ENCODE peak calls at places on chromosome 11, in seven cellular contexts. I, G, Y, S, T, H and X are unnamed samples.

GRCh38 chr11:112157274-112157766 is 6.6 kb downstream of the IL18 start:
- DNase-seq in I (no peak), G (peak), Y (peak), S (no peak), T (peak), H (peak), X (peak)

GRCh38 chr11:47887910-47888569 is 39.9 kb upstream of the NUP160 start:
- DNase-seq in I (no peak), G (no peak), Y (no peak), S (no peak), T (no peak), H (no peak), X (no peak)

GRCh38 chr11:44219830-44220778 is 89.8 kb downstream of the ALX4 start:
- DNase-seq in I (no peak), G (no peak), Y (no peak), S (no peak), T (peak), H (no peak), X (peak)

GRCh38 chr11:35066783-35067476 is 72.0 kb upstream of the CD44 start:
- DNase-seq in I (no peak), G (no peak), Y (no peak), S (peak), T (no peak), H (no peak), X (no peak)

GRCh38 chr11:112999518-112999917 is 38.3 kb downstream of the NCAM1 start:
- DNase-seq in I (no peak), G (no peak), Y (no peak), S (no peak), T (no peak), H (no peak), X (no peak)

GRCh38 chr11:118933486-118933885 is 7.8 kb upstream of the BCL9L start:
- DNase-seq in I (no peak), G (no peak), Y (no peak), S (no peak), T (no peak), H (no peak), X (peak)

GRCh38 chr11:8218840-8219239 is 44.8 kb downstream of the LMO1 start:
- DNase-seq in I (no peak), G (no peak), Y (no peak), S (no peak), T (no peak), H (no peak), X (no peak)

GRCh38 chr11:68581439-68581838 is 102.9 kb upstream of the GAL start:
- DNase-seq in I (no peak), G (no peak), Y (no peak), S (no peak), T (no peak), H (no peak), X (no peak)

GRCh38 chr11:132576706-132577105 is 955.6 kb downstream of the OPCML start:
- DNase-seq in I (no peak), G (peak), Y (peak), S (no peak), T (peak), H (peak), X (peak)

GRCh38 chr11:134243913-134244312 is 9.2 kb downstream of the THYN1 start:
- DNase-seq in I (no peak), G (no peak), Y (no peak), S (no peak), T (no peak), H (no peak), X (no peak)

GRCh38 chr11:132410383-132410782 is 1040.0 kb downstream of the NTM start:
- DNase-seq in I (no peak), G (no peak), Y (no peak), S (no peak), T (no peak), H (no peak), X (no peak)

GRCh38 chr11:14345668-14346067 is 13.3 kb downstream of the RRAS2 start:
- DNase-seq in I (no peak), G (peak), Y (no peak), S (no peak), T (no peak), H (no peak), X (no peak)

GRCh38 chr11:68352591-68352990 is 40.2 kb downstream of the LRP5 start:
- DNase-seq in I (no peak), G (no peak), Y (no peak), S (no peak), T (no peak), H (no peak), X (no peak)

GRCh38 chr11:117839234-117839882 is 14.8 kb upstream of the FXYD2 start:
- DNase-seq in I (no peak), G (no peak), Y (no peak), S (no peak), T (no peak), H (no peak), X (no peak)

GRCh38 chr11:120229451-120230424 is 10.2 kb upstream of the POU2F3 start:
- DNase-seq in I (peak), G (peak), Y (peak), S (peak), T (peak), H (peak), X (peak)

GRCh38 chr11:830295-831131 is 2.2 kb upstream of the CD151 start:
- DNase-seq in I (peak), G (peak), Y (peak), S (peak), T (no peak), H (peak), X (no peak)

DNA sequence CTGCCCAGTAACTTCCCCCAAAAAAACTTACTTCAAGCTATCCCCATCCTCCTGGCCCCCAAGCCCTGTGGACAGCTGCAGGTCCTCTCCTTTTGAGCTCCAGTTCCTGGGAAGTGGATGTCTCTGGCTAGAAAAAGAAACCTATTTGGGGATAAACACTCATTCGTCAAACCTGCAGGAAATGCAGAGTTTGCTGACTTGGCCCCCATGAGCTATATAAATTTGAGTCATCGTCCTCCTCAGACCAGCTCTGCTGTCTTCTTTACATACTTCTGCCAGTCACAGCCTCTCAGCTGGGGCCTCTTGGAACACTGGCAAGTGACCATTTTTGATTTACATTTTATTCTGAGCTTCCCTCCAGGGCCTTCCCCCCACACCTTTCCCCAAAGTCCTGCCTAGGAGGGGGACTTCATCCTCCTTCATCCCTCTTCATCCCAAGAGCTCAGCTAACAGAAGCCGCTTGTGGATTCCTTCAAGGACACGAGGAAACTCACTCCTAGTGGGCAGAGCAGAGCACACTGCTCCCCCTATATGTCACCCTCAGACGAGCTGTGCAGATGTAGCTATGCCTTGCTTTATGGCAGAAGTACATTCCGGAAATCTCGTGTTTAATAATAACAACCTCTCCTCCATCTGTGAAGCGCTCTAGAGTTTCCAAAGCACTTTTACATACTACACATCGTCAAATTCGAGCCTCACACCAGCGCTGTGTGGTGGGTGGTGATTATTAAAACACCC is 131.8 kb downstream of the FEZ1 start:
- DNase-seq in I (no peak), G (peak), Y (peak), S (peak), T (peak), H (peak), X (no peak)
- TF ChIP-seq CTCF in I (no peak), G (peak), Y (peak), S (peak), T (no peak), H (peak), X (no peak)

GRCh38 chr11:2374456-2375201 is 2.5 kb upstream of the CD81 start:
- DNase-seq in I (no peak), G (no peak), Y (no peak), S (no peak), T (no peak), H (no peak), X (no peak)

GRCh38 chr11:2377511-2378443 is 667 bp downstream of the CD81 start:
- DNase-seq in I (peak), G (peak), Y (peak), S (no peak), T (peak), H (peak), X (peak)

GRCh38 chr11:2375964-2376551 is 1.1 kb upstream of the CD81 start:
- DNase-seq in I (no peak), G (no peak), Y (no peak), S (no peak), T (no peak), H (no peak), X (no peak)

GRCh38 chr11:2376751-2377451 is at the start of gene CD81:
- DNase-seq in I (peak), G (peak), Y (peak), S (no peak), T (peak), H (no peak), X (peak)

DNA sequence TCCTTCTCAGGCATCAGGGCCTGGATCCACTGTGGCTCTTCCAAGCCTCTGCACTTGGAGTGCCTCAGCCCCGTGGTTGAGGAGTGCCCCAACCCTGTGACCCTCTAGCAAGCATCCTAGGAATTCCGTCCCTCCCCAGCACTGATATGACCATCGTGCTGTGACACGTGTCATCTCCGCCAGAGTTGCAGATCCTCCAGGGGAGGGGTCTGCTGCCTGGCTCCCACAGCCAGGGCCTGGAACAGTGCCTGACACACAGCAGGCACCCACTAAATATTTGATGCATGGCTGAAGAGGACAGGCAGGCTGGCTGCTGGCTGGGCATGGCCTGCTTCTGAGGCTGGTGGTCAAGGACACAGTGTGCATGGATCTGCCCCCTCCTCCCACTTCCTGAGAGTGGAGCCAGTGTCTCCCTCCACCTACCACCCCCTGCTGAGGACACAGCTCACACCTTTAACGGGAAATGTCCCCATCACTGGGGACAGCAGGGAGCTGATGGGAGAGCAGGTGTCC is 1.7 kb upstream of the CD81 start:
- DNase-seq in I (no peak), G (no peak), Y (no peak), S (no peak), T (no peak), H (no peak), X (no peak)
- TF ChIP-seq CTCF in I (no peak), G (no peak), Y (no peak), S (no peak), T (no peak), H (no peak), X (no peak)

GRCh38 chr11:62122076-62122475 is 1.7 kb upstream of the INCENP start:
- DNase-seq in I (peak), G (no peak), Y (peak), S (no peak), T (peak), H (no peak), X (no peak)
- TF ChIP-seq CTCF in I (peak), G (peak), Y (peak), S (peak), T (peak), H (peak), X (no peak)

DNA sequence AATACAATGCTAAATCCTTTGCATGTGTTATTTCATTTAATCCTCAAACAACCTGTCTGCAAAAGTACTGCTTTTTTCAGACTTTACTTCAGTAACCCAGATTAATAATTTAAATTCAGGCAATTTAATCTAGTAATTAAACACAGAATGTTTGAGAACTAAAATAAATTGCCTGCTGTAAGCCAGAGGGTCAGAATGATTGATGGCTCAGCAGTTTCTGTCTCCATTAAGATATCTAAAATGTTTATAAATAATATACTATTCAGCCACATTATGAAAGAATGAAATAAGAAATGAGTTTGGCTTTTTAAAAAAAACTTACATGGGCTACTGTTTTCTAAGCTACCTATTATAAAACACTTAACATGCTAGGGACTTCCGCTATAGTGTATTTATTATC is 846.0 kb downstream of the FAM181B start:
- DNase-seq in I (no peak), G (no peak), Y (no peak), S (no peak), T (no peak), H (no peak), X (no peak)
- TF ChIP-seq CTCF in I (no peak), G (no peak), Y (no peak), S (no peak), T (no peak), H (no peak), X (no peak)

GRCh38 chr11:46346886-46347636 is at the start of gene DGKZ:
- DNase-seq in I (peak), G (peak), Y (peak), S (peak), T (peak), H (peak), X (peak)

GRCh38 chr11:46347637-46348311 is 511 bp downstream of the DGKZ start:
- DNase-seq in I (no peak), G (no peak), Y (no peak), S (no peak), T (no peak), H (no peak), X (no peak)

GRCh38 chr11:46345881-46346484 is 1.3 kb upstream of the DGKZ start:
- DNase-seq in I (no peak), G (no peak), Y (no peak), S (no peak), T (no peak), H (no peak), X (no peak)

GRCh38 chr11:46343520-46343919 is 3.7 kb upstream of the DGKZ start:
- DNase-seq in I (no peak), G (no peak), Y (no peak), S (no peak), T (no peak), H (no peak), X (no peak)

DNA sequence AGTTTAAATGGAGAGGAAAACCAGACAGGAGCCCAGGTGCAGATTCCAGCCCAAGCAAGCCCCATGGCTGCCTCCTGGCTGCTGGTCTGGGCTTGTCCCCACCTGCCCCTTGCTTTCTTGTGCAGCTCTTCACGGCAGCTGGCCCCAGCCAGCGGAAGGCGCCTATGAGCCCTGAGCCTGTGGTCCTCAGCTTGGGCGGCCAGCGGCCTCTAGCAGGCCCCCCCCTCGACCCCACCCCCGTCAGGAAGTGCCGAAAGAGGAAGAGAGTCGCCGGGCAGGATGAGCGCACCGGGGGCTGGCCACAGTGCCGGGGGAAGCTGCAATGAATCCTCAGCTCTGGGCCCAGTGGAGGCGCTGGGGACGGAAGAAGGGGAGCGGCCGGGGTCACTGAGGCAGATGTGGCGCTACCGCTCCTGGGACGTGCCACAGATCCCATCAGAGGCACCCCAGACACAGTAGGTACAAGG is 2.1 kb upstream of the DGKZ start:
- DNase-seq in I (peak), G (no peak), Y (no peak), S (no peak), T (no peak), H (no peak), X (no peak)
- TF ChIP-seq CTCF in I (no peak), G (no peak), Y (no peak), S (no peak), T (no peak), H (no peak), X (no peak)

GRCh38 chr11:124740277-124740882 is 638 bp downstream of the NRGN start:
- DNase-seq in I (peak), G (no peak), Y (peak), S (peak), T (peak), H (no peak), X (peak)
- TF ChIP-seq CTCF in I (peak), G (peak), Y (peak), S (peak), T (peak), H (peak), X (peak)

GRCh38 chr11:9990221-9990973 is 303.6 kb downstream of the SBF2 start:
- DNase-seq in I (no peak), G (peak), Y (no peak), S (no peak), T (peak), H (no peak), X (peak)
- TF ChIP-seq CTCF in I (no peak), G (peak), Y (no peak), S (no peak), T (peak), H (peak), X (peak)

GRCh38 chr11:10294289-10294953 is 402 bp upstream of the SBF2 start:
- DNase-seq in I (no peak), G (peak), Y (peak), S (no peak), T (peak), H (peak), X (peak)

GRCh38 chr11:10295056-10295901 is 1.3 kb upstream of the SBF2 start:
- DNase-seq in I (no peak), G (no peak), Y (no peak), S (no peak), T (no peak), H (no peak), X (no peak)

GRCh38 chr11:10302294-10302743 is 2.6 kb upstream of the ADM start:
- DNase-seq in I (no peak), G (no peak), Y (no peak), S (no peak), T (no peak), H (peak), X (no peak)

GRCh38 chr11:10301656-10302293 is 3.1 kb upstream of the ADM start:
- DNase-seq in I (no peak), G (peak), Y (peak), S (no peak), T (peak), H (peak), X (peak)

GRCh38 chr11:10298342-10298741 is 4.3 kb upstream of the SBF2 start:
- DNase-seq in I (no peak), G (peak), Y (peak), S (peak), T (peak), H (peak), X (peak)
- TF ChIP-seq CTCF in I (peak), G (peak), Y (peak), S (peak), T (peak), H (peak), X (peak)

GRCh38 chr11:101049123-101049522 is 80.5 kb downstream of the PGR start:
- DNase-seq in I (no peak), G (no peak), Y (no peak), S (no peak), T (no peak), H (no peak), X (no peak)
- TF ChIP-seq CTCF in I (no peak), G (no peak), Y (no peak), S (no peak), T (no peak), H (no peak), X (no peak)

GRCh38 chr11:126594921-126595367 is 239.5 kb downstream of the ST3GAL4 start:
- DNase-seq in I (no peak), G (no peak), Y (no peak), S (no peak), T (no peak), H (no peak), X (no peak)

GRCh38 chr11:126596474-126596873 is 241.0 kb downstream of the ST3GAL4 start:
- DNase-seq in I (no peak), G (no peak), Y (no peak), S (no peak), T (no peak), H (no peak), X (no peak)

GRCh38 chr11:126592496-126593410 is 237.3 kb downstream of the ST3GAL4 start:
- DNase-seq in I (no peak), G (no peak), Y (no peak), S (no peak), T (no peak), H (no peak), X (no peak)

GRCh38 chr11:126597041-126597440 is 241.6 kb downstream of the ST3GAL4 start:
- DNase-seq in I (no peak), G (no peak), Y (no peak), S (no peak), T (no peak), H (no peak), X (no peak)

DNA sequence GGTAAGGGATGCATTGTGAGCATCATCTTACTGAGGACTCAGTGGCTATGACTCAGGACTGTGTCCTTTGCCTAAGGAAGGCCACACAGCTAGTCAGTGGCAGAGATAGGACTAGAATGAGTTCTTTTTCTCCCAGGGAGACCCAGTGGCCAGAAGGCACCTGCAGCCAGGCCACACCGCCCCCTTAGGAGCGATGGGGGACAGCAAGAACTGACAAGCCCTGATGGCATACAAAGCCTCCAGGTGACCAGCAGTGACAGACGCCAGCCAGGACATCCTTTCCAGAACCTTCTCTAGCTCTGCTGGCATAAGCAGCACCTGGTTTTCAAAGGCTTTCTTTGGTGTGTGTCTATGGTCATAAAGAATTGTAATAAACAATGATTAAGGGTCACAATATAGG is 240.1 kb downstream of the ST3GAL4 start:
- DNase-seq in I (no peak), G (no peak), Y (no peak), S (no peak), T (no peak), H (no peak), X (no peak)
- TF ChIP-seq CTCF in I (no peak), G (no peak), Y (no peak), S (no peak), T (no peak), H (no peak), X (no peak)